ENCODE peak calls at places on chromosome 1, in six cellular contexts. N is MG63, E is T-helper 17 cell, J is H7, U is fibroblast of pulmonary artery, O is NCI-H510A treated with DMSO at 0.1 percent for 48 hours. Z is an unnamed sample.
A peak's percentile ranks its signal among the peaks of the same experiment; 100 is the strongest.

GRCh38 chr1:168653567-168653966 is 75.4 kb downstream of the DPT start:
- DNase-seq in N (peak; percentile 90), E (no peak), J (no peak), U (no peak), O (no peak), Z (no peak)

GRCh38 chr1:201490708-201491131 is 16.2 kb downstream of the CSRP1 start:
- DNase-seq in N (no peak), E (no peak), J (no peak), U (peak; percentile 55), O (no peak), Z (no peak)

GRCh38 chr1:84398175-84398574 is at the start of gene DNASE2B:
- DNase-seq in N (no peak), E (no peak), J (no peak), U (no peak), O (no peak), Z (no peak)

GRCh38 chr1:76933847-76934657 is 66.8 kb downstream of the ST6GALNAC5 start:
- DNase-seq in N (no peak), E (no peak), J (peak; percentile 6), U (no peak), O (no peak), Z (no peak)

GRCh38 chr1:33007190-33008050 is 29.3 kb downstream of the AK2 start:
- DNase-seq in N (peak; percentile 65), E (no peak), J (peak; percentile 55), U (peak; percentile 92), O (peak; percentile 51), Z (no peak)

GRCh38 chr1:11391327-11391726 is 87.6 kb upstream of the DISP3 start:
- DNase-seq in N (no peak), E (no peak), J (no peak), U (no peak), O (no peak), Z (no peak)

GRCh38 chr1:185368313-185368712 is 51.3 kb upstream of the IVNS1ABP start:
- DNase-seq in N (no peak), E (no peak), J (no peak), U (no peak), O (no peak), Z (no peak)

GRCh38 chr1:233045591-233045990 is 95.2 kb downstream of the NTPCR start:
- DNase-seq in N (no peak), E (no peak), J (no peak), U (peak; percentile 23), O (no peak), Z (no peak)

GRCh38 chr1:236603896-236604217 is 459 bp downstream of the HEATR1 start:
- DNase-seq in N (peak; percentile 7), E (no peak), J (peak; percentile 4), U (peak; percentile 45), O (no peak), Z (no peak)

GRCh38 chr1:54253480-54253879 is 53.5 kb downstream of the MRPL37 start:
- DNase-seq in N (peak; percentile 90), E (no peak), J (no peak), U (peak; percentile 80), O (no peak), Z (no peak)

GRCh38 chr1:201137579-201138310 is 10.8 kb upstream of the ASCL5 start:
- DNase-seq in N (peak; percentile 95), E (no peak), J (no peak), U (peak; percentile 81), O (no peak), Z (no peak)

GRCh38 chr1:60620107-60620506 is 462.3 kb upstream of the NFIA start:
- DNase-seq in N (no peak), E (no peak), J (no peak), U (no peak), O (no peak), Z (no peak)

GRCh38 chr1:2208309-2209239 is 14.0 kb upstream of the FAAP20 start:
- DNase-seq in N (peak; percentile 98), E (no peak), J (no peak), U (peak; percentile 82), O (no peak), Z (no peak)

GRCh38 chr1:111334169-111334568 is 43.5 kb downstream of the CHIA start:
- DNase-seq in N (peak; percentile 34), E (peak; percentile 34), J (peak; percentile 72), U (peak; percentile 71), O (peak; percentile 32), Z (no peak)

GRCh38 chr1:179058343-179059184 is 23.3 kb upstream of the TOR3A start:
- DNase-seq in N (no peak), E (no peak), J (no peak), U (peak; percentile 36), O (no peak), Z (no peak)

GRCh38 chr1:8595919-8596318 is 221.5 kb downstream of the RERE start:
- DNase-seq in N (peak; percentile 15), E (no peak), J (no peak), U (no peak), O (no peak), Z (no peak)